ENCODE peak calls at places on chromosomes 16 and 17, in ten cellular contexts. C is left lung, F is aorta, Z is right atrium auricular region, W is iPS DF 6.9, Y is MG63, L is colonic mucosa, X is OCI-LY7, E is Peyer's patch, O is heart left ventricle. R is an unnamed sample. For H3K9me3, the result is how much of the 10 kb centered on the place peaks cover.

GRCh38 chr17:68288804-68289203 is 2.1 kb downstream of the SLC16A6 start:
- DNase-seq in X (peak), L (no peak), W (no peak), E (no peak), C (peak), O (no peak), F (no peak), Z (no peak), Y (no peak), R (no peak)

GRCh38 chr16:4883501-4883900 is 36.2 kb downstream of the UBN1 start:
- DNase-seq in E (no peak), W (no peak), F (no peak), O (no peak), C (no peak), X (no peak), Z (no peak), L (no peak), Y (no peak), R (no peak)

GRCh38 chr16:19933740-19934139 is 49.1 kb upstream of the GPRC5B start:
- DNase-seq in L (no peak), O (no peak), Y (no peak), X (no peak), E (no peak), Z (no peak), C (no peak), W (no peak), F (no peak), R (no peak)

GRCh38 chr16:81729451-81729850 is 49.6 kb upstream of the PLCG2 start:
- DNase-seq in E (no peak), Z (no peak), Y (no peak), O (no peak), X (peak), W (no peak), F (no peak), C (no peak), L (no peak), R (no peak)

GRCh38 chr17:38535886-38536285 is 69.9 kb downstream of the SRCIN1 start:
- DNase-seq in Z (no peak), E (no peak), W (no peak), Y (no peak), F (no peak), L (no peak), X (no peak), C (no peak), O (no peak), R (no peak)

GRCh38 chr16:77591347-77591746 is 131.0 kb upstream of the NUDT7 start:
- DNase-seq in C (no peak), O (no peak), L (no peak), F (no peak), Y (no peak), E (no peak), X (no peak), W (no peak), Z (no peak), R (no peak)

GRCh38 chr16:81530296-81530721 is 85.7 kb downstream of the CMIP start:
- DNase-seq in W (no peak), O (no peak), Z (no peak), F (no peak), Y (no peak), X (no peak), E (no peak), C (no peak), L (no peak), R (no peak)

GRCh38 chr17:3740611-3741073 is 16.9 kb downstream of the HASPIN start:
- DNase-seq in X (no peak), F (no peak), L (no peak), Z (no peak), C (peak), O (no peak), E (peak), W (no peak), Y (no peak), R (peak)

GRCh38 chr17:81867123-81867951 is 3.8 kb downstream of the ARHGDIA start:
- DNase-seq in O (no peak), E (peak), C (no peak), F (no peak), L (peak), W (no peak), Y (peak), Z (no peak), X (peak), R (no peak)

GRCh38 chr17:64736804-64737492 is 74.8 kb upstream of the SMURF2 start:
- DNase-seq in L (peak), C (no peak), W (no peak), F (no peak), Y (peak), O (no peak), X (peak), E (peak), Z (no peak), R (peak)

GRCh38 chr17:45131616-45132301 is 556 bp downstream of the PLCD3 start:
- DNase-seq in W (no peak), E (peak), Z (no peak), C (no peak), F (peak), Y (peak), O (peak), X (peak), L (peak), R (peak)

GRCh38 chr17:79832211-79833109 is 6.8 kb downstream of the CBX4 start:
- DNase-seq in E (no peak), F (no peak), W (no peak), Z (no peak), Y (no peak), O (no peak), C (peak), X (no peak), L (peak), R (no peak)

GRCh38 chr17:31597646-31598387 is 206.3 kb downstream of the RAB11FIP4 start:
- DNase-seq in Y (no peak), E (no peak), C (no peak), F (no peak), L (no peak), W (no peak), X (no peak), O (no peak), Z (no peak), R (no peak)

GRCh38 chr17:56679148-56679766 is 85.8 kb downstream of the NOG start:
- DNase-seq in C (no peak), F (no peak), Z (no peak), X (peak), W (no peak), Y (no peak), L (no peak), E (no peak), O (no peak), R (no peak)

GRCh38 chr16:68524069-68524820 is 14.8 kb upstream of the ZFP90 start:
- DNase-seq in O (no peak), Z (no peak), E (no peak), F (no peak), X (no peak), Y (no peak), C (no peak), W (no peak), L (no peak), R (no peak)

GRCh38 chr17:38742431-38743308 is 5.5 kb downstream of the PCGF2 start:
- DNase-seq in E (peak), Z (peak), L (peak), O (no peak), F (peak), Y (no peak), X (peak), W (no peak), C (no peak), R (no peak)

GRCh38 chr16:79798416-79799053 is 198.0 kb upstream of the MAF start:
- DNase-seq in Z (no peak), O (no peak), C (no peak), L (no peak), Y (no peak), X (no peak), E (no peak), W (no peak), F (no peak), R (no peak)

GRCh38 chr17:8923762-8924161 is 41.7 kb downstream of the PIK3R5 start:
- DNase-seq in L (no peak), Z (no peak), F (no peak), W (no peak), E (no peak), C (no peak), Y (no peak), O (no peak), X (no peak), R (no peak)

GRCh38 chr16:50267151-50267631 is 840 bp downstream of the ADCY7 start:
- DNase-seq in Y (no peak), E (peak), X (peak), O (peak), F (peak), W (no peak), Z (no peak), L (peak), C (no peak), R (no peak)

GRCh38 chr16:2810651-2811050 is 6.4 kb upstream of the PRSS21 start:
- DNase-seq in E (no peak), Z (no peak), C (no peak), X (no peak), L (no peak), W (no peak), Y (no peak), O (no peak), F (peak), R (no peak)

GRCh38 chr16:89357460-89357859 is 132.9 kb downstream of the ANKRD11 start:
- DNase-seq in O (peak), Z (no peak), F (peak), Y (no peak), E (no peak), L (no peak), W (no peak), C (peak), X (no peak), R (no peak)

DNA sequence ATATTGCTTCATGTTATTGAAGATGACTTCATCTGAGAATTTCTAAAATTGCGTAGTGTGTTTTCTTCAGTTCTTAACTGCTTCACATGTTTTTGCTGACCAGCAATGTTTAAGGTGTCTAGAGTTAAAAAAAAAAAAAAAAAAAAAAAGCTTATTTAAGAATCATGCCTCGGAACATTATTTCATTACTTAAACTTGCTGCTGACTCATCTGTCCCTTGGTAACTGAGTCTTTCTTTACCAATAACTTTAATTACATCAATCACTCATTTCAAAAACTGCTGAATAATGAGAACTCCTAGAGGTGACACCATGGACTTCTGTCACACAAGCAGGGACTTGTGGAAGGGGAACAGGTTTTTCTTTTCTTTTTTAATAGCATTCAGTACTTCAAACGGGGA is 16.2 kb downstream of the IRX5 start:
- DNase-seq in W (no peak), O (no peak), L (no peak), X (no peak), Z (no peak), Y (no peak), F (no peak), C (no peak), E (no peak), R (no peak)
- H3K4me3 ChIP-seq in W (no peak), O (no peak), L (no peak), X (no peak), Z (no peak), Y (no peak), F (no peak), C (no peak), E (no peak), R (no peak)

DNA sequence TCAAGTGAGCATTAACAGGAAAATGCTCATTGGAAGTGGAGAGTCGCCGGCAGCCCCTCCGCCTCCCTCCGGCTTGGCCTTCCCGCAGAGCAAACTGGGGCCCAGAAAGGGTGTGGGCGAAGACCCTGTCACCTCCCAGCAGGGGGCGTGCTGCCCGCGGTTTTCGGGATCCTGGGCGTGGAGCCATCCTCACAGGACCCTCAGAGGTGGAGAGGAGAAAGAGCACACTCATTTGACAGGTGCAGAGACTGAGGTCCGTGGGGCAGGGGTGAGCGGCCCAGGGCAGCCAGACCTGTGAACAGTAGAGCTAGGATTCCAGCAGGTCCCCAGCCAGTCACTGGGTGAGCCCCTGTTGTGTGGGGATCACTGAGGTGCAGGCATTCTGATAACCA is 1002.9 kb downstream of the KCNJ18 start:
- DNase-seq in Z (no peak), Y (no peak), L (no peak), E (no peak), C (no peak), X (no peak), O (no peak), W (no peak), F (no peak), R (no peak)
- H3K9me3 ChIP-seq in Z (under half), Y (under half), L (under half), E (under half), C (under half), X (under half), O (under half), W (under half), F (under half), R (under half)

GRCh38 chr17:49315551-49315951 is 46.5 kb downstream of the ZNF652 start:
- DNase-seq in Z (peak), C (peak), O (peak), W (peak), E (peak), Y (peak), X (peak), L (peak), F (peak), R (peak)
- H3K4me3 ChIP-seq in Z (no peak), C (no peak), O (no peak), W (no peak), E (no peak), Y (peak), X (peak), L (no peak), F (no peak), R (no peak)

GRCh38 chr17:55426851-55427586 is 5.4 kb upstream of the MMD start:
- DNase-seq in F (no peak), W (no peak), O (no peak), Z (no peak), Y (no peak), E (no peak), C (no peak), X (no peak), L (no peak), R (no peak)
- H3K9me3 ChIP-seq in F (under half), W (under half), O (under half), Z (under half), Y (under half), E (under half), C (under half), X (under half), L (under half), R (under half)

DNA sequence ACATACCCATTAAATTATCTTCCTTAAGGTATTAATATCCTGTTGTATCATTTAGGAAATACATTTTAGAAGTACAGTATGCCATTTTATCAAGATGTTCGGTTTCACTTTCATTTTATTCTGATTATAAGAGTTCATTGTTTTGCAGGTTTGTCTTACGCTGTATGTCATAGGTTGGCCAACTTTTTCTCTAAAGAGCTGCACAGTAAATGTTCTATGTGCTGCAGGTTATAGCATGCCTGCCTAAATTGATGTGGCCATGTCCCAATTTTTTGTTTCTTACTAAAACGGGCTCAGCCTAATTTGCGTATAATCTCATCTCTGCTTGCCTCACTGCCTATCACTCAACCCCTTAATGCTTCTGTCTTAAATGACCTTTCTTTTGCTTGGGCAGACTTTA is 126.4 kb downstream of the USP22 start:
- DNase-seq in F (no peak), O (no peak), Y (no peak), L (no peak), C (no peak), E (no peak), Z (no peak), X (no peak), W (no peak), R (no peak)
- H3K4me3 ChIP-seq in F (no peak), O (no peak), Y (peak), L (no peak), C (no peak), E (no peak), Z (no peak), X (no peak), W (no peak), R (no peak)

GRCh38 chr16:10419701-10420100 is 33.8 kb downstream of the ATF7IP2 start:
- DNase-seq in Y (no peak), L (no peak), X (no peak), O (no peak), Z (no peak), C (no peak), W (no peak), F (no peak), E (no peak), R (no peak)
- H3K9me3 ChIP-seq in Y (under half), L (under half), X (under half), O (under half), Z (under half), C (under half), W (under half), F (under half), E (under half), R (under half)

DNA sequence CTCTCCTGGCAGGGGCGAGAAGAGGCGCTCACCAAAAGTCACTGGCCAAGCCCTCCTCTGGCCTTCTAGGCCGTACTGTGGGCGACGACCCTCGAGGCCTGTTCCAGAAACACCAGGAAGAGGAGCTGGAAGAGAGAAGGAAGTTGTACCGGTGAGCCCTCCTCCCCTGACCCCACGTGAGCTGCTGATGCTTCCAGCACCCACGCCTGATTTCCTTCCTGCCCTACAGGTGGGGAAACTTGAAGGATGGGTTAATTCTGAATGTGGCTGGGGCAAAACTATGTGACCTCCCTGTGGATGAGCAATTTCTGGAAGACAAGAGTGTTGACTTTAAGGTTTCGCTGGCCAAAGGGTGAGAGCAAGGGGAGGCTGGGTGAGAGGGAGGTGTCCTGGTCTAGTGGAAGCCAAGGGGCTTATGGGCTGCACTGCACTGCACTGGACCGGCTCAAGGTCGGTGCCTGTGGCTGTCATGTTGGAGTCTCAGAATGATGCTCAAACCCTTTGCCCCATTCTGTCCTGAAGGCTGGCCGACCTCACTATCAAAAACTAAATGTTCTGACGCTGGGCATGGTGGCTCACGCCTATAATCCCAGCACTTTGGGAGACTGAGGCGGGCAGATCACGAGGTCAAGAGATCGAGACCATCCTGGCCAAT is 6.2 kb downstream of the C17orf100 start:
- DNase-seq in F (no peak), O (no peak), L (no peak), X (peak), E (no peak), W (no peak), Z (no peak), Y (no peak), C (no peak), R (no peak)
- H3K4me3 ChIP-seq in F (no peak), O (no peak), L (no peak), X (peak), E (peak), W (peak), Z (no peak), Y (no peak), C (peak), R (peak)

GRCh38 chr17:13619462-13619861 is 17.7 kb upstream of the HS3ST3A1 start:
- DNase-seq in C (no peak), Y (no peak), O (no peak), E (no peak), X (no peak), F (no peak), W (no peak), L (no peak), Z (no peak), R (no peak)
- H3K9me3 ChIP-seq in C (under half), Y (under half), O (under half), E (under half), X (under half), F (under half), W (under half), L (under half), Z (under half), R (under half)

GRCh38 chr16:56936491-56936890 is 4.5 kb downstream of the HERPUD1 start:
- DNase-seq in E (no peak), C (no peak), Z (no peak), X (no peak), Y (no peak), F (no peak), L (no peak), W (no peak), O (no peak), R (no peak)

GRCh38 chr16:56933266-56933619 is 1.3 kb downstream of the HERPUD1 start:
- DNase-seq in C (no peak), F (no peak), L (no peak), O (no peak), W (no peak), Y (no peak), E (no peak), X (no peak), Z (no peak), R (no peak)

GRCh38 chr16:56933828-56934598 is 2.1 kb downstream of the HERPUD1 start:
- DNase-seq in X (no peak), C (no peak), F (no peak), L (no peak), E (no peak), Z (no peak), O (no peak), Y (no peak), W (no peak), R (no peak)

GRCh38 chr16:56936950-56937349 is 5.0 kb downstream of the HERPUD1 start:
- DNase-seq in Z (no peak), F (no peak), Y (no peak), X (no peak), C (no peak), L (no peak), E (no peak), W (no peak), O (no peak), R (no peak)

DNA sequence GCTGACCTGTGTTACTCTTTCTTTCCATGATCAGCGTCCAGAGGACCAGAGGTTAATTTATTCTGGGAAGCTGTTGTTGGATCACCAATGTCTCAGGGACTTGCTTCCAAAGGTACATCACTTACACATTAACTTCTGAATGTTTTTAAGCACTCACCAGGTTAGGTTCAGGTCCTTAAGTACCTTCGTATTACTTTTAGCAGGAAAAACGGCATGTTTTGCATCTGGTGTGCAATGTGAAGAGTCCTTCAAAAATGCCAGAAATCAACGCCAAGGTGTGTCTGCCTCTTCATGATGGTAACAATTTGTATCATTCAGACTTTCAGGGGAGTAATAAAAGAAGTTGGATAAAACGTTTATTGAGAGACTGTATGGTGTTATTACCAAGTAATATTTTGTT is 3.3 kb downstream of the HERPUD1 start:
- DNase-seq in C (no peak), O (no peak), Z (no peak), L (no peak), E (no peak), W (no peak), X (no peak), F (no peak), Y (no peak), R (no peak)
- H3K4me3 ChIP-seq in C (peak), O (peak), Z (no peak), L (no peak), E (peak), W (no peak), X (peak), F (no peak), Y (peak), R (no peak)

R was measured in effector memory CD4-positive, alpha-beta T cell.